ENCODE peak calls at places on chromosome 4, in five cellular contexts. N, S, X, O and J are unnamed samples.

GRCh38 chr4:37008199-37008598 is 236.3 kb upstream of the NWD2 start:
- ATAC-seq in O (peak), N (no peak), X (peak), S (no peak), J (no peak)

GRCh38 chr4:14178421-14178820 is 550.9 kb upstream of the BOD1L1 start:
- ATAC-seq in X (no peak), S (no peak), N (no peak), O (no peak), J (no peak)

GRCh38 chr4:74439952-74440351 is 5.0 kb upstream of the AREG start:
- ATAC-seq in S (no peak), O (no peak), N (no peak), X (no peak), J (no peak)

GRCh38 chr4:48490012-48490679 is at the start of gene ZAR1:
- ATAC-seq in S (peak), O (peak), N (peak), X (no peak), J (peak)

GRCh38 chr4:72313121-72313520 is 255.9 kb downstream of the ADAMTS3 start:
- ATAC-seq in S (no peak), O (no peak), N (no peak), X (no peak), J (no peak)

GRCh38 chr4:123816970-123817688 is 420.5 kb downstream of the SPRY1 start:
- ATAC-seq in O (no peak), S (no peak), N (peak), X (no peak), J (no peak)

GRCh38 chr4:113815826-113816225 is 54.3 kb upstream of the CAMK2D start:
- ATAC-seq in X (no peak), S (no peak), O (no peak), N (peak), J (peak)

GRCh38 chr4:10253765-10254164 is 137.2 kb upstream of the WDR1 start:
- ATAC-seq in N (no peak), O (no peak), X (no peak), S (no peak), J (no peak)

GRCh38 chr4:118190903-118191302 is 156.6 kb downstream of the NDST3 start:
- ATAC-seq in S (peak), X (no peak), N (no peak), O (no peak), J (no peak)

GRCh38 chr4:73853718-73854473 is 800 bp downstream of the PF4V1 start:
- ATAC-seq in X (no peak), S (peak), O (no peak), N (no peak), J (no peak)

GRCh38 chr4:22483551-22483981 is 32.3 kb downstream of the ADGRA3 start:
- ATAC-seq in S (no peak), X (no peak), N (no peak), O (no peak), J (no peak)

GRCh38 chr4:77662396-77662795 is 56.8 kb downstream of the CXCL13 start:
- ATAC-seq in S (no peak), X (no peak), O (no peak), N (no peak), J (no peak)

GRCh38 chr4:80142396-80143304 is 54.7 kb upstream of the PRDM8 start:
- ATAC-seq in N (peak), O (no peak), X (no peak), S (no peak), J (no peak)

GRCh38 chr4:15117270-15117946 is 115.1 kb downstream of the CPEB2 start:
- ATAC-seq in O (no peak), X (no peak), N (no peak), S (no peak), J (no peak)

GRCh38 chr4:60812811-60813210 is 387.3 kb upstream of the ADGRL3 start:
- ATAC-seq in S (no peak), X (no peak), N (no peak), O (no peak), J (no peak)

GRCh38 chr4:185878633-185879032 is 66.6 kb upstream of the SORBS2 start:
- ATAC-seq in S (peak), O (no peak), N (no peak), X (no peak), J (no peak)

GRCh38 chr4:152039085-152039484 is 278.3 kb upstream of the GATB start:
- ATAC-seq in O (no peak), N (no peak), X (no peak), S (no peak), J (peak)

GRCh38 chr4:105630670-105631655 is 77.5 kb downstream of the INTS12 start:
- ATAC-seq in S (no peak), N (no peak), O (no peak), X (no peak), J (no peak)

GRCh38 chr4:108045687-108046024 is 56.0 kb downstream of the HADH start:
- ATAC-seq in S (no peak), X (no peak), N (peak), O (no peak), J (peak)

GRCh38 chr4:55435136-55435535 is 39.4 kb downstream of the TMEM165 start:
- ATAC-seq in N (peak), S (no peak), X (peak), O (peak), J (peak)

GRCh38 chr4:174358823-174359222 is 75.1 kb downstream of the CEP44 start:
- ATAC-seq in S (no peak), X (no peak), N (no peak), O (no peak), J (no peak)

GRCh38 chr4:47287735-47288134 is 175.8 kb downstream of the COMMD8 start:
- ATAC-seq in O (no peak), S (no peak), X (no peak), N (no peak), J (no peak)

DNA sequence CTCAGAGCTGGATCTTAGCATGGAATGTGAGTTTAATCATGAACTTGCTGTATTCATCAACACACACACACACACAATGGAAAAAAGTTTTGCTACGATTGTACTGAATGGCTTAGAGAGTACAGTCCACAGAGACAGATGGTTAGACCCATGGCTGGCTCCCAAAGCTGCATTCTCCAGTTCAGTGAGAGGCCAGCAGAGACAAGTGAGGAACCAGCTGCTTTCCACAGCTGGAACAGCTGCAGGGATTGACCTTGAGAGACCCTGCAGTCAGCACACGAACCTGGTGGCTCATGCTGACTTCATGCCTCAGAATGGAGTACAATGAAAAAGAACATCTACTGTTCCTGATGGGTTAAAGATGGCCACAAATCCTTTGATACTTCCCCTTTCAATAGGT is 94.5 kb downstream of the DHX15 start:
- ATAC-seq in X (no peak), O (no peak), S (no peak), N (peak), J (peak)
- TF ChIP-seq POLR2AphosphoS5 in X (no peak), O (no peak), S (no peak), N (peak), J (peak)

DNA sequence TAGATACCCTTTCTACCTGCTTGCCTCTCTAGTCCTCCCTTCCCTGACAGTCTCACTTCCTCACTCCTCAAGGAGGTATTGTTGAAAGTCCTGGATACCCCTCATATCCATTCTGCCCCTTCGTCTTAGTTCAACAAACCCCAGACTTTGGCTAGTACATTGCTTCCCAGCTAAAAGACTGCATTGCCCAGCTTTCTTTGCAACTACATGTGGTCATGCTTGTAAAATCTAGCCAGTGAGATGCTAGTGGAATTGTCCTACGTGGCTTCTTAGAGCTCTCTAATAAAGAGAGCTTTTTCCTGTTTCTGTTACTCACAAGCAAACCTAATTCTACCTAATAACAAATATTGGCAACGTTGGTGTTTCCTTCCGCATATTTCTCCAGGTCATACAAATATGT is 237.9 kb upstream of the PSAPL1 start:
- ATAC-seq in N (no peak), S (no peak), X (no peak), O (no peak), J (no peak)
- TF ChIP-seq POLR2AphosphoS5 in N (no peak), S (no peak), X (no peak), O (no peak), J (no peak)

GRCh38 chr4:183860110-183860509 is 45.0 kb upstream of the STOX2 start:
- ATAC-seq in X (no peak), O (no peak), S (no peak), N (no peak), J (no peak)

GRCh38 chr4:183858011-183858615 is 47.0 kb upstream of the STOX2 start:
- ATAC-seq in X (no peak), N (no peak), S (peak), O (no peak), J (no peak)

GRCh38 chr4:183863155-183863825 is 41.8 kb upstream of the STOX2 start:
- ATAC-seq in O (no peak), X (no peak), N (peak), S (no peak), J (no peak)

GRCh38 chr4:183861426-183861825 is 43.7 kb upstream of the STOX2 start:
- ATAC-seq in O (no peak), S (no peak), N (no peak), X (no peak), J (no peak)

DNA sequence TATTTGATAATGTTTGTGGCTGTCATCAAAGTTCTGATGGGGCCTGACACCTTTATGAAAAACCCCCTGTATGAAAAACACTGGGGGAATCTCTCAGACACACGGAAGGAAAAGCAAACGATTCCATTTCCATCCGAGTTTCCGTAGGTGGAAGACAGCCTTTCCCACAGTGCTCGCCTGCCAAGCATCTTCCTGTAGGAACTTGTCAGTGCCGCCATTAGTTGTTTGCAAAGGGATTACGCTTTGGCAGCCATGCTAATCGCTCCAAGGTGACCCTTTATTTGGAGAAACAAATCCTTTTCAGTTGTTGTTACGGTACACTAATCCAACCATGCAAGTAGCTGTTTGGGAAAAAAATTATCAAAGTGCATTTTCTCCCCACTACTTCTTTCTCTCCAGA is 44.4 kb upstream of the STOX2 start:
- ATAC-seq in S (no peak), X (no peak), O (no peak), N (no peak), J (no peak)
- TF ChIP-seq POLR2AphosphoS5 in S (no peak), X (no peak), O (no peak), N (no peak), J (peak)

GRCh38 chr4:16758206-16758605 is 140.2 kb downstream of the LDB2 start:
- ATAC-seq in S (no peak), O (no peak), X (no peak), N (no peak), J (no peak)

GRCh38 chr4:16759781-16760459 is 138.5 kb downstream of the LDB2 start:
- ATAC-seq in N (no peak), X (no peak), O (no peak), S (no peak), J (no peak)

GRCh38 chr4:16754104-16754503 is 144.3 kb downstream of the LDB2 start:
- ATAC-seq in X (no peak), N (no peak), O (no peak), S (peak), J (no peak)

GRCh38 chr4:16758816-16759215 is 139.6 kb downstream of the LDB2 start:
- ATAC-seq in S (no peak), N (no peak), X (no peak), O (no peak), J (no peak)

DNA sequence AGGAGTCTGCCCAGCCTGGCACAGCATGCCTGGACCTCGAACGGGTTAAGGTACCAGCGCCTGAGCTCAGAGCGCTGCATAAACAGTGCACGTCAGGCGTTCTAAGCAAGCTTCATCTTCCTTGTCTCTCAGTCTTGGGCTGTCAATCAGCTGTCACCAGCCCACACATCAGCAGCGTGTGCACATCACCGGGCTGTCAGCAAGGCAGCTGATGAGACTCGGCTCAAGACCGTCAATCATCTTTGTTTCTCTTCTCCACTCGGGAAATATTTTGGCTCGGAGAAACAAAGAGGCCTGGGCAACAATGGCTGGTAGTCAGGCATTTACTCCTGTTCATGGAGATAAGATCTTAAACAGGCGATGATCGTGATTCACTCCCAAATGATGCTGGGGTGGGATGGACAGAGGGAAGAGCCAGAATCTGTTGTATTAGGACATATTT is 141.3 kb downstream of the LDB2 start:
- ATAC-seq in N (no peak), X (no peak), O (peak), S (no peak), J (no peak)
- TF ChIP-seq POLR2AphosphoS5 in N (no peak), X (no peak), O (no peak), S (no peak), J (no peak)

GRCh38 chr4:139188648-139189416 is 11.8 kb upstream of the ELF2 start:
- ATAC-seq in S (peak), O (peak), X (no peak), N (peak), J (peak)
- TF ChIP-seq POLR2AphosphoS5 in S (no peak), O (no peak), X (no peak), N (peak), J (no peak)

DNA sequence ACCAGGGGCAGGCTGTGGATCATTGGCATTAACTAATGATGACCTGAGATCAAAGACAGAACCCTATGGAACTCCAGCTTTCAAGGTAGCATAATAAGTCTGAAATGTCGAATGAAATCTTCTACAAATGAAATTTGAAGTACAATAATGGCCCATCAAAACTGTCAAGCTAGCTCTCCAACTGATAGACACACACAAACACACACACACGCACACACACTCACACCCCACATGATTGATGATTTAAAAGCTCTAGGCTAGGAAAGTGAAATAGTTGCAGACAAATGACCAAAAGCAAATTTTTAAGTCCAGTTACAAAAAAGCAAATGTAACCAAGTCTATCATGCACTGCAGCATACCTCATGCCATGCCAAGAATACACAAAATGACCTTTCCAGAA is 655.7 kb downstream of the C4orf33 start:
- ATAC-seq in X (no peak), O (no peak), N (no peak), S (no peak), J (no peak)
- TF ChIP-seq POLR2AphosphoS5 in X (no peak), O (no peak), N (no peak), S (no peak), J (no peak)